ENCODE peak calls at places on chromosomes 6 and 20, in six cellular contexts. G is left ventricle myocardium inferior, J is GM23248, F is mesenchymal stem cell, X is mucosa of descending colon, A is kidney. T is an unnamed sample. For H3K4me1 and H3K9me3, the result is how much of the 10 kb centered on the place peaks cover.

GRCh38 chr6:152268846-152269442 is 368.2 kb downstream of the SYNE1 start:
- DNase-seq in A (no peak), J (peak), G (no peak), X (no peak), F (peak), T (peak)

GRCh38 chr6:119463081-119463626 is 113.6 kb upstream of the MAN1A1 start:
- DNase-seq in A (no peak), F (no peak), X (no peak), J (no peak), G (no peak), T (no peak)

GRCh38 chr6:16539086-16539931 is 222.0 kb downstream of the ATXN1 start:
- DNase-seq in F (no peak), A (no peak), X (no peak), J (no peak), G (no peak), T (peak)

GRCh38 chr6:91864911-91865310 is 1278.0 kb upstream of the MAP3K7 start:
- DNase-seq in A (no peak), G (no peak), X (no peak), J (no peak), F (no peak), T (no peak)

GRCh38 chr6:20056350-20056992 is 155.8 kb downstream of the MBOAT1 start:
- DNase-seq in F (peak), J (peak), A (no peak), G (no peak), X (no peak), T (no peak)

GRCh38 chr20:53980101-53980500 is 90.3 kb downstream of the BCAS1 start:
- DNase-seq in F (no peak), X (no peak), J (no peak), A (no peak), G (no peak), T (peak)

GRCh38 chr20:4227085-4227821 is 211.9 kb upstream of the RNF24 start:
- DNase-seq in G (no peak), X (peak), J (peak), F (peak), A (no peak), T (peak)

GRCh38 chr6:41519305-41519747 is 26.9 kb upstream of the FOXP4 start:
- DNase-seq in J (no peak), X (peak), G (no peak), A (peak), F (no peak), T (no peak)

GRCh38 chr20:57499676-57500075 is 25.3 kb downstream of the CTCFL start:
- DNase-seq in F (no peak), G (no peak), X (no peak), J (no peak), A (no peak), T (no peak)

GRCh38 chr20:25453035-25453810 is 45.8 kb downstream of the GINS1 start:
- DNase-seq in G (no peak), X (no peak), A (no peak), F (no peak), J (peak), T (peak)

GRCh38 chr6:169841907-169842606 is 90.6 kb downstream of the ERMARD start:
- DNase-seq in X (no peak), J (no peak), G (no peak), A (no peak), F (no peak), T (peak)

GRCh38 chr6:157323114-157323923 is at the start of gene TMEM242:
- DNase-seq in J (peak), A (peak), X (peak), G (peak), F (peak), T (peak)

GRCh38 chr6:7058250-7058923 is 49.4 kb upstream of the RREB1 start:
- DNase-seq in A (no peak), F (peak), G (no peak), J (peak), X (no peak), T (peak)

GRCh38 chr6:150799276-150799805 is 66.2 kb upstream of the MTHFD1L start:
- DNase-seq in J (no peak), G (no peak), A (no peak), F (no peak), X (no peak), T (no peak)

GRCh38 chr6:7401103-7401502 is 11.5 kb downstream of the RIOK1 start:
- DNase-seq in F (peak), X (no peak), J (peak), G (no peak), A (no peak), T (peak)

GRCh38 chr6:37878150-37878710 is 58.7 kb downstream of the ZFAND3 start:
- DNase-seq in F (peak), G (no peak), A (no peak), J (peak), X (no peak), T (peak)

GRCh38 chr6:149593443-149593842 is 27.3 kb downstream of the GINM1 start:
- DNase-seq in X (no peak), J (no peak), G (no peak), A (no peak), F (no peak), T (no peak)

GRCh38 chr20:4550740-4551139 is 171.0 kb upstream of the PRND start:
- DNase-seq in A (no peak), J (peak), F (no peak), X (no peak), G (no peak), T (no peak)

GRCh38 chr6:158972241-158973233 is 27.5 kb downstream of the RSPH3 start:
- DNase-seq in A (no peak), F (peak), G (no peak), X (no peak), J (peak), T (peak)

GRCh38 chr6:127459231-127459641 is at the start of gene KIAA0408:
- DNase-seq in F (peak), A (peak), G (peak), J (peak), X (no peak), T (no peak)

GRCh38 chr20:24289737-24290481 is 179.5 kb upstream of the SYNDIG1 start:
- DNase-seq in X (no peak), J (no peak), G (no peak), A (no peak), F (no peak), T (no peak)

GRCh38 chr6:148657053-148657452 is 89.8 kb upstream of the UST start:
- DNase-seq in G (no peak), A (no peak), F (peak), X (no peak), J (peak), T (no peak)

GRCh38 chr6:150492941-150493340 is 106.7 kb upstream of the PLEKHG1 start:
- DNase-seq in A (no peak), G (no peak), X (no peak), F (no peak), J (peak), T (no peak)

DNA sequence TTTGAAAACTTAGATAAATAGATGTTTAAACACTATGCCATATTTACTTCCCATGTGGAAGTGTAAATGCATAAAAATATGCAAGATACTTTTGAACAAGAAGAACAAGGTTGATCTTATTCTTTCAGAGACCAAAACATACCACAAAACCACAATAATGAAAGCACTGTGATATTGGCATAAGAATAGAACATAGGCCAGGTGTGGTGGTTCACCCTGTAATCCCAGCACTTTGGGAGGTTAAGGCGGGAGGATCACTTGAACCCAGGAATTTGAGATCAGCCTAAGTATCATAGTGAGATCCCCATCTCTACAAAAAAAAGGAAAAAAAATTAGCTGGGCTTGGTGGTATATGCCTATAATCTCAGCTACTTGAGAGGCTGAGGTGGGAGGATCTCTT is 66.5 kb downstream of the KCNS1 start:
- DNase-seq in X (no peak), J (no peak), G (no peak), F (no peak), A (no peak), T (no peak)
- H3K4me1 ChIP-seq in X (under half), J (under half), G (under half), F (under half), A (under half), T (under half)

GRCh38 chr6:12028194-12028593 is 16.1 kb downstream of the HIVEP1 start:
- DNase-seq in J (no peak), A (no peak), X (no peak), F (no peak), G (no peak), T (no peak)
- H3K9me3 ChIP-seq in J (under half), A (under half), X (under half), F (under half), G (under half), T (under half)

GRCh38 chr20:16761305-16761829 is 13.2 kb downstream of the OTOR start:
- DNase-seq in G (no peak), A (no peak), X (no peak), J (peak), F (peak), T (peak)

GRCh38 chr20:16758459-16759160 is 10.5 kb downstream of the OTOR start:
- DNase-seq in X (no peak), J (peak), G (no peak), F (no peak), A (no peak), T (peak)

GRCh38 chr20:16764560-16764959 is 16.4 kb downstream of the OTOR start:
- DNase-seq in X (no peak), G (no peak), F (no peak), J (no peak), A (no peak), T (no peak)

GRCh38 chr20:16759161-16759523 is 11.0 kb downstream of the OTOR start:
- DNase-seq in X (no peak), A (no peak), J (peak), G (no peak), F (no peak), T (no peak)

GRCh38 chr20:16760431-16761304 is 12.5 kb downstream of the OTOR start:
- DNase-seq in F (peak), X (no peak), G (no peak), J (no peak), A (no peak), T (no peak)
- H3K4me1 ChIP-seq in F (under half), X (under half), G (under half), J (under half), A (under half), T (under half)

GRCh38 chr6:323730-324088 is 31.4 kb downstream of the DUSP22 start:
- DNase-seq in A (no peak), J (no peak), F (no peak), X (no peak), G (no peak), T (no peak)
- H3K9me3 ChIP-seq in A (under half), J (under half), F (under half), X (under half), G (under half), T (under half)

DNA sequence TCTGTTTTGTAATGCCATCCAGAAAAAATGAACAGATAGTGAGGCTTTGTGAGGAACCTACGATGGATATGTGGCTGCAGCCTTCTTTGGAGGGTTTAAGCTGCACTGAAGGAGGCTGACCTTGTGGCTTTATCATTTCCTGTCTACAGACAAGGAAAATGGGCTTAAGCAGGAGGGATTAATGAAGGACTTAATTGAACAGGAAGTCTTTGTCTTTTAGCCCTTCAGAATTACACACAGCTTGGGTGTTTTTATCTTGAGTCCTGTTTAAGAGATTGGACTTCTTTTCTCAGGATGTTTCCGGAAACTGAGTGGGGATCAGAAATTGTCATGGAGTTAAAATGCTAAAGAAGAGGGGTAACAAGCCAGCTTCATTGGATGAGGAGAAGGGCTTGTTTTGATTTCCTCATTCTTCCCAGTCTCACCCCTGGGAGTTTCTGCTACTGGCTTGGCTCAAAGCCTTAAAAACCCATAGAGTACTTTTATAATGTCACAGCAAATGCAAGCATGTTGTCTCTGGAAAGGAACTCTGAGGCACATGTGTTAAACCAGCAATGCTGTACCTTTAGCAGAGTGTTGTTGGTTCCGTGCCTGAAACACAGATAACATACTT is 193.6 kb downstream of the JARID2 start:
- DNase-seq in J (no peak), G (no peak), F (peak), A (no peak), X (no peak), T (no peak)
- H3K4me1 ChIP-seq in J (under half), G (half or more), F (under half), A (under half), X (under half), T (under half)

GRCh38 chr6:48689498-48689897 is 578.5 kb upstream of the PTCHD4 start:
- DNase-seq in J (no peak), X (no peak), G (no peak), F (no peak), A (no peak), T (no peak)

GRCh38 chr6:48695872-48696271 is 584.9 kb upstream of the PTCHD4 start:
- DNase-seq in A (no peak), F (no peak), X (no peak), J (no peak), G (no peak), T (no peak)

GRCh38 chr6:48691420-48691819 is 580.4 kb upstream of the PTCHD4 start:
- DNase-seq in X (no peak), A (no peak), G (no peak), J (no peak), F (no peak), T (no peak)
- H3K9me3 ChIP-seq in X (under half), A (under half), G (half or more), J (under half), F (half or more), T (under half)

DNA sequence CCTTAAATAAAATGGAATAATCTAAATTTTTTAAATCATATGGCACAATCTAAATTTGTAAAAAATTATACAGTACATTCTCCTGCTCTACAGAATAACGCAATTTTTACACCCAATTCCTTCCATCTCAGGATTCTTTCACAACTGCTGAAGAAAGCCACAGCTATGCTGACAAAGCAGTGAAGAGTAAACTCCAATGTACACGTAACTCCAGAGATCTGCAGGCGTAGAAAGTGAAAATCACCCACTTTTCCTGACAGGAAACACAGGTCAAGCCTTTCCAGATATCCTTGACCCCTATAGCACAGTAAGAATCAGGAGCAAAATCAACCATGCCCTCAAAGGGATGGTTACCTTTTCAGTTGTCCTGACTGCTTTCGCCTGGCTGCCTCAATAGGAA is 27.4 kb downstream of the EPHA7 start:
- DNase-seq in F (peak), J (no peak), X (no peak), G (no peak), A (no peak), T (no peak)
- H3K4me1 ChIP-seq in F (under half), J (under half), X (under half), G (under half), A (under half), T (under half)

DNA sequence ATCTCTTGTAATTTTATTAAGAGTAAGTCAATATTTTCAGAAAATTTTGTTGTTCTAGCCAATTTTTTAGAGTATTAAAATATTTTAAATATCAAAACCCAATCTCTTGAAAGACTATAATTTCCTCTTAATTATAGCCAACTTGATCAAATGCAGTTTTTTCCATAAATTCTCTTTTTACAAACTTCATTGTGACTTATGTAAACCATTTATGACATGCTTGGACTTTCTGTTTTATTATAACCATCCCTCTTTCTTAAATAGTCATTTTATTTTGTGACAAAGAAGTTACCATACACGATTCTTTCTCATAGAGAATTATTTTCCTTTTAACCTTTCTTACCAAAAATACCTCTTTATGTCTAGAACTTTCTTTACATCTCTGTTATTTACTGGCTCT is 1075.5 kb downstream of the KHDRBS2 start:
- DNase-seq in F (no peak), G (no peak), J (no peak), X (no peak), A (no peak), T (no peak)
- H3K9me3 ChIP-seq in F (half or more), G (under half), J (under half), X (half or more), A (under half), T (under half)

DNA sequence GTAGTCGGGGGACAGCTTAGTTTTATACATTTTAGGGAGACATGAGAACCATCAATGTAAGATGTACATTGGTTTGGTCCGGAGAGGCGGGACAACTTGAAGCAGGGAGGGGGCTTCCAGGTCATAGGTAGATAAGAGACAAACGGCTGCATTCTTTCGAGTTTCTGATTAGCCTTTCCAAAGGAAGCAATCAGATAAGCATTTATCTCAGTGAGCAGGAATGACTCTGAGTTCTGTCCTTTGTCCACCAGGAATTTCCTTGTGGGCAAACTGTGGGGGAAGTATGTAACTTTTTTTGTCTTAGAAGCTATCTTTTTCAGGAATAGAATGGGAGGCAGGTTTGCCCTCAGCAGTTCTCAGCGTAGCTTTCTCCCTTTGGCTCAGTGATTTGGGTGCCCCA is 1.4 kb downstream of the YTHDF1 start:
- DNase-seq in A (no peak), G (no peak), F (no peak), J (no peak), X (no peak), T (peak)
- H3K4me1 ChIP-seq in A (under half), G (half or more), F (under half), J (under half), X (under half), T (under half)

T was measured in osteoblast.